ENCODE peak calls at places on chromosomes 7 and 10, in eight cellular contexts. D is aorta; M is SIG-M5; G is NT2/D1; Y is stimulated activated CD4-positive, alpha-beta T cell treated with anti-CD3 and anti-CD28 coated beads, Interleukin-4, amount 100 ng/mL, for 1 hour; H is bronchial epithelial cell; A is EL; T is Right ventricle myocardium superior. U is an unnamed sample.

GRCh38 chr10:88157981-88158465 is 294.6 kb downstream of the PTEN start:
- DNase-seq in D (no peak), M (no peak), G (no peak), Y (no peak), H (peak; percentile 85), A (peak; percentile 88), T (no peak), U (peak; percentile 89)

GRCh38 chr7:8185907-8186306 is 76.1 kb downstream of the ICA1 start:
- DNase-seq in D (no peak), M (no peak), G (no peak), Y (no peak), H (no peak), A (no peak), T (no peak), U (no peak)

GRCh38 chr10:97515260-97515978 is 16.7 kb downstream of the UBTD1 start:
- DNase-seq in D (peak; percentile 33), M (no peak), G (no peak), Y (no peak), H (no peak), A (no peak), T (no peak), U (no peak)

GRCh38 chr10:48406204-48406603 is 99.7 kb downstream of the MAPK8 start:
- DNase-seq in D (no peak), M (no peak), G (no peak), Y (no peak), H (peak; percentile 93), A (peak; percentile 53), T (no peak), U (peak; percentile 55)

GRCh38 chr10:1736180-1736971 is 949 bp downstream of the ADARB2 start:
- DNase-seq in D (no peak), M (no peak), G (no peak), Y (no peak), H (no peak), A (no peak), T (no peak), U (no peak)

GRCh38 chr10:3887885-3888476 is 103.0 kb upstream of the KLF6 start:
- DNase-seq in D (peak; percentile 90), M (no peak), G (peak; percentile 59), Y (peak; percentile 48), H (peak; percentile 97), A (peak; percentile 94), T (no peak), U (peak; percentile 78)

GRCh38 chr7:69596056-69596455 is 2.2 kb upstream of the AUTS2 start:
- DNase-seq in D (no peak), M (no peak), G (no peak), Y (no peak), H (no peak), A (no peak), T (no peak), U (no peak)

GRCh38 chr7:29237483-29237882 is 42.9 kb downstream of the CHN2 start:
- DNase-seq in D (no peak), M (no peak), G (no peak), Y (no peak), H (no peak), A (no peak), T (no peak), U (no peak)

GRCh38 chr7:108329514-108329913 is 126.7 kb downstream of the NRCAM start:
- DNase-seq in D (no peak), M (no peak), G (no peak), Y (no peak), H (no peak), A (no peak), T (no peak), U (no peak)

GRCh38 chr7:38102486-38102885 is 75.6 kb upstream of the STARD3NL start:
- DNase-seq in D (no peak), M (no peak), G (no peak), Y (no peak), H (no peak), A (no peak), T (no peak), U (no peak)

GRCh38 chr7:51234139-51234538 is 82.5 kb downstream of the COBL start:
- DNase-seq in D (no peak), M (no peak), G (no peak), Y (no peak), H (no peak), A (no peak), T (no peak), U (no peak)

GRCh38 chr7:87123105-87123504 is 29.1 kb upstream of the DMTF1 start:
- DNase-seq in D (no peak), M (no peak), G (no peak), Y (no peak), H (no peak), A (no peak), T (no peak), U (no peak)

GRCh38 chr7:5701085-5701914 is 80.2 kb downstream of the RNF216 start:
- DNase-seq in D (no peak), M (no peak), G (no peak), Y (peak; percentile 56), H (peak; percentile 84), A (peak; percentile 27), T (no peak), U (no peak)

GRCh38 chr7:157423348-157423747 is 86.5 kb downstream of the DNAJB6 start:
- DNase-seq in D (no peak), M (no peak), G (no peak), Y (no peak), H (no peak), A (no peak), T (no peak), U (no peak)

GRCh38 chr7:140972876-140973829 is 41.6 kb downstream of the MRPS33 start:
- DNase-seq in D (no peak), M (no peak), G (no peak), Y (no peak), H (peak; percentile 9), A (no peak), T (no peak), U (no peak)

GRCh38 chr10:26448706-26449435 is 10.7 kb downstream of the APBB1IP start:
- DNase-seq in D (no peak), M (no peak), G (no peak), Y (no peak), H (no peak), A (no peak), T (no peak), U (no peak)

GRCh38 chr7:2655870-2656614 is 24.3 kb downstream of the TTYH3 start:
- DNase-seq in D (no peak), M (no peak), G (no peak), Y (no peak), H (no peak), A (no peak), T (no peak), U (no peak)

GRCh38 chr7:117014673-117015133 is 61.4 kb downstream of the ST7 start:
- DNase-seq in D (no peak), M (no peak), G (no peak), Y (peak; percentile 21), H (peak; percentile 46), A (no peak), T (peak; percentile 68), U (no peak)

GRCh38 chr10:102120987-102121738 is 995 bp upstream of the LDB1 start:
- DNase-seq in D (peak; percentile 81), M (no peak), G (peak; percentile 93), Y (no peak), H (peak; percentile 47), A (peak; percentile 84), T (peak; percentile 60), U (peak; percentile 70)

U was measured in HFFc6.